ENCODE peak calls at places on chromosomes 12 and 14, in four cellular contexts. E is CD4-positive, alpha-beta T cell; Z is activated CD4-positive, alpha-beta T cell treated with anti-CD3 and anti-CD28 coated beads, Interleukin-2, amount 50 U/mL, for 1 hour; P is M059J. V is an unnamed sample.

GRCh38 chr12:69886715-69887114 is 61.7 kb downstream of the MYRFL start:
- DNase-seq in E (no peak), Z (no peak), P (no peak), V (peak; percentile 40)

GRCh38 chr14:26872510-26872909 is 274.7 kb upstream of the NOVA1 start:
- DNase-seq in E (no peak), Z (no peak), P (no peak), V (no peak)

GRCh38 chr14:93909429-93910128 is 17.6 kb upstream of the FAM181A start:
- DNase-seq in E (no peak), Z (no peak), P (no peak), V (no peak)

GRCh38 chr14:43418314-43418713 is 1088.8 kb downstream of the FSCB start:
- DNase-seq in E (no peak), Z (no peak), P (no peak), V (no peak)

GRCh38 chr12:69927145-69927544 is 102.1 kb downstream of the MYRFL start:
- DNase-seq in E (no peak), Z (no peak), P (no peak), V (no peak)

GRCh38 chr14:71725802-71726638 is 206.2 kb upstream of the RGS6 start:
- DNase-seq in E (no peak), Z (no peak), P (peak; percentile 77), V (no peak)

GRCh38 chr14:91292476-91292875 is 48.0 kb upstream of the GPR68 start:
- DNase-seq in E (no peak), Z (no peak), P (peak; percentile 38), V (no peak)

GRCh38 chr14:69695664-69696527 is 71.0 kb upstream of the SRSF5 start:
- DNase-seq in E (no peak), Z (no peak), P (peak; percentile 14), V (peak; percentile 75)

GRCh38 chr14:105847400-105847799 is 321.0 kb downstream of the TMEM121 start:
- DNase-seq in E (no peak), Z (no peak), P (no peak), V (no peak)

GRCh38 chr12:97921957-97922722 is 459.5 kb downstream of the RMST start:
- DNase-seq in E (no peak), Z (no peak), P (peak; percentile 61), V (no peak)

GRCh38 chr14:23061995-23062394 is 4.7 kb upstream of the CDH24 start:
- DNase-seq in E (no peak), Z (no peak), P (peak; percentile 96), V (no peak)

GRCh38 chr14:46322076-46322475 is 329.5 kb downstream of the RPL10L start:
- DNase-seq in E (no peak), Z (no peak), P (no peak), V (no peak)

GRCh38 chr12:102095677-102096263 is 24.1 kb downstream of the NUP37 start:
- DNase-seq in E (no peak), Z (no peak), P (peak; percentile 9), V (peak; percentile 3)

GRCh38 chr14:101623685-101624444 is 62.6 kb downstream of the DIO3 start:
- DNase-seq in E (no peak), Z (no peak), P (peak; percentile 4), V (no peak)

GRCh38 chr14:21070083-21070609 is at the start of gene ARHGEF40:
- DNase-seq in E (no peak), Z (no peak), P (peak; percentile 58), V (peak; percentile 50)

GRCh38 chr14:101033446-101034165 is 130.1 kb upstream of the RTL1 start:
- DNase-seq in E (no peak), Z (no peak), P (no peak), V (no peak)

GRCh38 chr14:63727736-63728728 is at the start of gene SGPP1:
- DNase-seq in E (peak; percentile 68), Z (peak; percentile 69), P (peak; percentile 73), V (peak; percentile 83)

GRCh38 chr12:112096070-112096469 is 12.5 kb downstream of the NAA25 start:
- DNase-seq in E (no peak), Z (no peak), P (no peak), V (no peak)

GRCh38 chr12:85277900-85278597 is 2.0 kb upstream of the ALX1 start:
- DNase-seq in E (no peak), Z (no peak), P (no peak), V (no peak)

GRCh38 chr12:25332143-25332542 is 81.4 kb upstream of the KRAS start:
- DNase-seq in E (no peak), Z (no peak), P (no peak), V (peak; percentile 90)

GRCh38 chr12:51071663-51072062 is 11.7 kb downstream of the CSRNP2 start:
- DNase-seq in E (no peak), Z (no peak), P (peak; percentile 13), V (no peak)

GRCh38 chr12:65574867-65575266 is 249.4 kb upstream of the HMGA2 start:
- DNase-seq in E (no peak), Z (no peak), P (no peak), V (no peak)

GRCh38 chr14:90458536-90458935 is 61.7 kb downstream of the CALM1 start:
- DNase-seq in E (no peak), Z (no peak), P (no peak), V (no peak)

GRCh38 chr12:8018666-8019581 is 13.6 kb upstream of the FOXJ2 start:
- DNase-seq in E (no peak), Z (no peak), P (no peak), V (peak; percentile 30)

GRCh38 chr12:39646963-39647362 is 27.4 kb upstream of the ABCD2 start:
- DNase-seq in E (no peak), Z (no peak), P (no peak), V (no peak)

GRCh38 chr14:63614964-63615363 is 26.7 kb downstream of the WDR89 start:
- DNase-seq in E (no peak), Z (no peak), P (peak; percentile 34), V (no peak)

GRCh38 chr14:39138450-39138849 is 24.3 kb downstream of the GEMIN2 start:
- DNase-seq in E (no peak), Z (no peak), P (no peak), V (no peak)

GRCh38 chr12:121182222-121182896 is 27.6 kb upstream of the P2RX4 start:
- DNase-seq in E (no peak), Z (no peak), P (no peak), V (no peak)

GRCh38 chr12:14691560-14691959 is 4.8 kb downstream of the GUCY2C start:
- DNase-seq in E (no peak), Z (no peak), P (no peak), V (peak; percentile 77)

GRCh38 chr12:5438671-5439200 is 6.8 kb downstream of the NTF3 start:
- DNase-seq in E (no peak), Z (no peak), P (peak; percentile 76), V (no peak)

GRCh38 chr14:34733245-34733644 is 18.9 kb upstream of the CFL2 start:
- DNase-seq in E (no peak), Z (no peak), P (peak; percentile 52), V (no peak)

GRCh38 chr12:1205512-1206060 is 214.6 kb downstream of the ERC1 start:
- DNase-seq in E (no peak), Z (no peak), P (peak; percentile 66), V (no peak)

GRCh38 chr12:80553316-80553715 is 109.3 kb downstream of the PTPRQ start:
- DNase-seq in E (no peak), Z (no peak), P (peak; percentile 82), V (no peak)

GRCh38 chr14:92704036-92704804 is 44.2 kb downstream of the LGMN start:
- DNase-seq in E (no peak), Z (no peak), P (no peak), V (no peak)

V was measured in RPMI8226.